ENCODE peak calls at places on chromosomes 1 and 21, in six cellular contexts. E is Karpas-422, L is HCT116, Q is GM23248, S is OCI-LY7, N is SK-N-SH. Z is an unnamed sample.
A peak's percentile ranks its signal among the peaks of the same experiment; 100 is the strongest.

GRCh38 chr21:27371688-27372331 is 404.9 kb upstream of the ADAMTS5 start:
- DNase-seq in E (no peak), L (no peak), Q (no peak), S (no peak), N (no peak), Z (no peak)

GRCh38 chr21:41656946-41657525 is 109.8 kb downstream of the RIPK4 start:
- DNase-seq in E (no peak), L (no peak), Q (no peak), S (no peak), N (no peak), Z (no peak)

GRCh38 chr21:43287111-43287973 is 118.5 kb downstream of the CRYAA start:
- DNase-seq in E (peak; percentile 86), L (no peak), Q (no peak), S (no peak), N (no peak), Z (no peak)

GRCh38 chr21:42991992-42992740 is 17.8 kb downstream of the PKNOX1 start:
- DNase-seq in E (no peak), L (no peak), Q (peak; percentile 93), S (peak; percentile 45), N (no peak), Z (peak; percentile 83)

GRCh38 chr1:177847843-177848242 is 122.0 kb downstream of the SEC16B start:
- DNase-seq in E (no peak), L (no peak), Q (peak; percentile 92), S (no peak), N (no peak), Z (no peak)

GRCh38 chr1:81126989-81127571 is 673.7 kb upstream of the ADGRL2 start:
- DNase-seq in E (no peak), L (no peak), Q (no peak), S (no peak), N (no peak), Z (no peak)

GRCh38 chr1:39205102-39205780 is 746 bp downstream of the MACF1 start:
- DNase-seq in E (no peak), L (no peak), Q (peak; percentile 88), S (peak; percentile 66), N (no peak), Z (peak; percentile 37)

GRCh38 chr1:6163973-6164617 is 16.0 kb downstream of the CHD5 start:
- DNase-seq in E (no peak), L (no peak), Q (no peak), S (no peak), N (no peak), Z (no peak)

GRCh38 chr1:202135221-202135721 is 9.3 kb downstream of the ARL8A start:
- DNase-seq in E (peak; percentile 86), L (peak; percentile 24), Q (peak; percentile 78), S (peak; percentile 73), N (peak; percentile 93), Z (peak; percentile 84)

GRCh38 chr1:162873671-162874666 is 13.0 kb upstream of the CCDC190 start:
- DNase-seq in E (no peak), L (no peak), Q (peak; percentile 79), S (no peak), N (no peak), Z (peak; percentile 34)

GRCh38 chr1:76955652-76956051 is 88.4 kb downstream of the ST6GALNAC5 start:
- DNase-seq in E (no peak), L (no peak), Q (peak; percentile 78), S (no peak), N (no peak), Z (no peak)

GRCh38 chr1:8077120-8077573 is 51.0 kb upstream of the ERRFI1 start:
- DNase-seq in E (no peak), L (peak; percentile 88), Q (peak; percentile 97), S (no peak), N (no peak), Z (peak; percentile 81)

GRCh38 chr1:160681067-160681890 is 30.3 kb downstream of the CD48 start:
- DNase-seq in E (peak; percentile 95), L (peak; percentile 78), Q (peak; percentile 43), S (peak; percentile 89), N (peak; percentile 19), Z (peak; percentile 77)

GRCh38 chr1:79207786-79208185 is 201.3 kb upstream of the ADGRL4 start:
- DNase-seq in E (no peak), L (no peak), Q (no peak), S (no peak), N (no peak), Z (no peak)

DNA sequence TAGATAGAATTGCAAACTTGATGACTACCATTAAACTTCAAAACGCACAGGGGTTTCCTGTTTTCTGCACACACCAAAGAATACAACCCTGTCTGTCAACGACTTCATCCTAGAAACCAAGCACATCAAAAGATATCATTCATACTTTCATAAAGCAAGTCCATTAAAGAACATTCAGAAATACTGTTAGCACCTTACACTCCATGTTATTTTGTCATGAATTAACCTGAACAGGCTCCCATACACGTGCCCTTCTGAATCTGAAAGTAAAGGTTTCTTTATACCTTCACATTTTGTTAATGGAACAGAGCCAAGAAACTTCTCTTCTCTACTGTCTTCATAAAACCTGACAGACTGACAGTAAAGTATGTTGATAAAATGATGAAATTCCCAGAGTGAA is 46.1 kb downstream of the PUM1 start:
- DNase-seq in E (no peak), L (no peak), Q (no peak), S (no peak), N (no peak), Z (no peak)
- H3K4me1 ChIP-seq in E (peaks cover 6% of the 10 kb centered on the region), L (no peaks in the 10 kb centered on the region), Q (peaks cover 7% of the 10 kb centered on the region), S (no peaks in the 10 kb centered on the region), N (peaks cover 12% of the 10 kb centered on the region), Z (peaks cover 17% of the 10 kb centered on the region)

DNA sequence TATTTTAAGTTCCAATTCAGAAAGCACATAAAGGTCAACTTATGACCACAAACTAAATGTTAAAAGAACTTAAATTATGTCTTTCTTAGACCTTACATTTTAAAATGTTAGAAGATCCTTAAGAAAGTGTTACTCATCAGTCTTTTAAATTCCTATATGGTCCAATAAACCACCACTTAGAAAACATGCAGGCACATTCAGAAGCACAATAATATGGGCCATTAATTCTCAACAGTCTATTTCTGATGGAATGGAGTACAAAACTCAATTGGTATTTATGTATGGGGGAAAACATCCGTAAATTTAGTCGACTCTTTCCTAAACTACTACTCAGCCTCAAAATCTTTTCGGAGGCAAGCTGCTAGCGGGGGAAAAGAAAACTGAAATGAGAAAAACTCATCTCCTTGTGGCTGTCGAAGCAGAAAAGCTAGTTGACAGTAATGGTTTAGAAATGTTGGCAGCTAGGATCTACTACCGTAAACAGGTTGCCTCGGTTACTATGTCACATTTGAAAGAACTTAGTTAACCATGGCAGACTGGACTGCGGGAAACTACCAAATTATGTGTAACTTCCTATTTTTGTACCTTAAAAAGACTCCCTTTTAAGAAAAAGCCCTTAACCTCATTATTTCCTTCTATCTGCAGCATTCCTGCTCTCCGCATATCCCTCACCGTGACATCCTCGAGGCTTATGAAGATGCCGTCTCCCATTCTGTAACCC is 993 bp downstream of the TRMT1L start:
- DNase-seq in E (peak; percentile 72), L (no peak), Q (peak; percentile 86), S (peak; percentile 16), N (no peak), Z (peak; percentile 16)
- H3K27ac ChIP-seq in E (peak overlapping the region; percentile 73), L (peak overlapping the region; percentile 76), Q (peak overlapping the region; percentile 96), S (peak overlapping the region; percentile 64), N (peak overlapping the region; percentile 93), Z (peak overlapping the region; percentile 96)

GRCh38 chr1:181608386-181608785 is 125.1 kb downstream of the CACNA1E start:
- DNase-seq in E (no peak), L (no peak), Q (no peak), S (no peak), N (no peak), Z (no peak)

GRCh38 chr1:181608951-181609350 is 125.6 kb downstream of the CACNA1E start:
- DNase-seq in E (no peak), L (no peak), Q (no peak), S (no peak), N (no peak), Z (no peak)

GRCh38 chr1:181604482-181604881 is 121.2 kb downstream of the CACNA1E start:
- DNase-seq in E (no peak), L (no peak), Q (no peak), S (no peak), N (no peak), Z (no peak)

GRCh38 chr1:181603735-181604410 is 120.6 kb downstream of the CACNA1E start:
- DNase-seq in E (no peak), L (no peak), Q (no peak), S (no peak), N (no peak), Z (no peak)

DNA sequence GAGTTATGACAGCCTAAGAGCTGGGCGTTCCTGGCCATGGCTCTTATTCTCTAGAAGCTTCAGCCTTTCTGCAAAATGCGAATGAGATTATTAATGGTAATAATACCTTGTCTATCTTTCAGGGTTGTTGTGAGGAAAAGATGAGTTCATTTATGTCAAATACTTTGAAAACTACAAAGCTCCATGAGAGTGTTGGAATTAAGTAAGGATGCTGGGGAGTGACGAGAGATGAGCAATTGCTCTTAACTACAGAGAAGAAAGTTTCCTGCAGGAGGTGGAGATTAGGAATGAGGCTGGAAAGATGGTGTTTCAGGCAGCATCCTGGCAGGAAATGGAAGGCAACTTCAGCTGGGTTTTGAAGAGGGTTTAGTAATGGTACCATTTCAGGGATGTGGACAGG is 124.2 kb downstream of the CACNA1E start:
- DNase-seq in E (no peak), L (no peak), Q (no peak), S (no peak), N (no peak), Z (no peak)
- H3K9me2 ChIP-seq in E (no peaks in the 10 kb centered on the region), L (no peaks in the 10 kb centered on the region), Q (no peaks in the 10 kb centered on the region), S (no peaks in the 10 kb centered on the region), N (no peaks in the 10 kb centered on the region), Z (no peaks in the 10 kb centered on the region)

GRCh38 chr1:204093756-204094155 is 20.8 kb downstream of the SOX13 start:
- DNase-seq in E (no peak), L (no peak), Q (no peak), S (no peak), N (no peak), Z (no peak)

GRCh38 chr1:204095248-204095640 is 22.3 kb downstream of the SOX13 start:
- DNase-seq in E (no peak), L (no peak), Q (no peak), S (no peak), N (no peak), Z (no peak)

GRCh38 chr1:204093421-204093717 is 20.5 kb downstream of the SOX13 start:
- DNase-seq in E (no peak), L (no peak), Q (no peak), S (no peak), N (peak; percentile 66), Z (peak; percentile 77)

GRCh38 chr1:204092632-204093420 is 19.9 kb downstream of the SOX13 start:
- DNase-seq in E (no peak), L (no peak), Q (no peak), S (no peak), N (no peak), Z (no peak)

DNA sequence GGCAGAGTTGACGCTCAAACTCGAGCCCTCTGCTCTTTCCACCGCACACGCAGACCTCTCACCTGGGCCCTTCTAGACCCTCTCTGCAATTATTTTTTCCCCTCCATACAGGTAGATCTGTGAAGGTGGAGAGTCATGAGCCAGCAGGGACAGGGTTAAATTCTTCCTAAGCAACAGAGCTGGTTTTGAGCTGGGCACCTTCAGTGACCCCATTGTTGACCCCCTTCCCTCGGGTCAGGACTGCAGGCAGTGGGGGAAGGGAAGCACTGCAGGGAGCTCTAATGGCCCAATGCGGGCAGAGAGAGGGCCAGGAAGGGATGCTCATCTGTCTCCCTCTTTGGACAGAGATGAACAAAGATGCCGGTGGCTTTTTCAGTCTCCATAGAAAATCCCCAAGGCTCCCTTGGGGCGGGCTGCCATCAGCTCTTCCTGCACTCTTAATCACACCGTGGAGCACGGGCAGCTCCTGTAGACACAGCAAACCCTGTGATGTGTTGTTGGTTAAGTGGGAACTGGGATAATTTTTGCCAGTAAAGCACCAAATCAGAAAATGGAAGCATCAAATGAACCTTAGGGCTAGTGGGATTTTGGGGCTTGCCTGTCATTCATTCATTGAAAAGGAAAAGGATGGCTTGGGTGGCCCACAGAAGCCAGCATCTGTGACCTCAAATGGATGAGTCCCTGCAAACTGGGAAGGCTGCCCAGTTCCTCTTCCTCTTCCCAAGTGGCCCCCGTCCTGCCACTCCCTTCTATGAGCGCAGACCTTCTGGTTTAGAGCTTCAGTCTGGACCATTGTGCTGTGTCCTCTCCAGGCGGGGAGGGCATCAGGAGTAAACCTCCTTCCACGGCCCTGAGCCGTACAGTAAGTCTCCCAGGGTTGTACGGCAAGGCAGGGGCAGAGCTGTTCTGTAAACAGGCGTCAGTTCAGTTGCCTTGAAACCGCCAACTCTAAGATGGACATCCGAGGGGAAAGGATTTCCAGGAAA is 21.6 kb downstream of the SOX13 start:
- DNase-seq in E (no peak), L (no peak), Q (no peak), S (no peak), N (no peak), Z (no peak)
- H3K4me1 ChIP-seq in E (no peaks in the 10 kb centered on the region), L (peaks cover 58% of the 10 kb centered on the region), Q (no peaks in the 10 kb centered on the region), S (no peaks in the 10 kb centered on the region), N (no peaks in the 10 kb centered on the region), Z (peaks cover 24% of the 10 kb centered on the region)